ENCODE peak calls at places on chromosomes 6 and 20, in four cellular contexts. One of them, this sample, is unnamed.

GRCh38 chr20:63453029-63453523 is 19.4 kb downstream of the KCNQ2 start:
- DNase-seq in ovary: no peak
- DNase-seq in stimulated activated effector memory CD8-positive, alpha-beta T cell treated with anti-CD3 and anti-CD28 coated beads, Interleukin-12 subunit alpha, Interleukin-12 subunit beta, amount 100 ng/mL, for 72 hours: no peak
- DNase-seq in B cell: no peak
- DNase-seq in this sample: no peak

GRCh38 chr6:105207524-105208269 is 27.9 kb upstream of the POPDC3 start:
- DNase-seq in stimulated activated effector memory CD8-positive, alpha-beta T cell treated with anti-CD3 and anti-CD28 coated beads, Interleukin-12 subunit alpha, Interleukin-12 subunit beta, amount 100 ng/mL, for 72 hours: no peak
- DNase-seq in ovary: no peak
- DNase-seq in B cell: no peak
- DNase-seq in this sample: no peak

GRCh38 chr6:91185072-91185471 is 598.2 kb upstream of the MAP3K7 start:
- DNase-seq in stimulated activated effector memory CD8-positive, alpha-beta T cell treated with anti-CD3 and anti-CD28 coated beads, Interleukin-12 subunit alpha, Interleukin-12 subunit beta, amount 100 ng/mL, for 72 hours: no peak
- DNase-seq in ovary: no peak
- DNase-seq in B cell: no peak
- DNase-seq in this sample: no peak

GRCh38 chr20:1817577-1818211 is 77.5 kb upstream of the SIRPA start:
- DNase-seq in B cell: no peak
- DNase-seq in ovary: no peak
- DNase-seq in stimulated activated effector memory CD8-positive, alpha-beta T cell treated with anti-CD3 and anti-CD28 coated beads, Interleukin-12 subunit alpha, Interleukin-12 subunit beta, amount 100 ng/mL, for 72 hours: no peak
- DNase-seq in this sample: no peak

GRCh38 chr6:7697432-7697819 is 28.5 kb upstream of the BMP6 start:
- DNase-seq in B cell: no peak
- DNase-seq in ovary: no peak
- DNase-seq in stimulated activated effector memory CD8-positive, alpha-beta T cell treated with anti-CD3 and anti-CD28 coated beads, Interleukin-12 subunit alpha, Interleukin-12 subunit beta, amount 100 ng/mL, for 72 hours: no peak
- DNase-seq in this sample: no peak

GRCh38 chr6:37155394-37156312 is 14.3 kb upstream of the PIM1 start:
- DNase-seq in B cell: peak; percentile 85
- DNase-seq in stimulated activated effector memory CD8-positive, alpha-beta T cell treated with anti-CD3 and anti-CD28 coated beads, Interleukin-12 subunit alpha, Interleukin-12 subunit beta, amount 100 ng/mL, for 72 hours: no peak
- DNase-seq in ovary: no peak
- DNase-seq in this sample: no peak

GRCh38 chr6:17987576-17988421 is at the start of gene KIF13A:
- DNase-seq in B cell: peak; percentile 74
- DNase-seq in stimulated activated effector memory CD8-positive, alpha-beta T cell treated with anti-CD3 and anti-CD28 coated beads, Interleukin-12 subunit alpha, Interleukin-12 subunit beta, amount 100 ng/mL, for 72 hours: peak; percentile 27
- DNase-seq in ovary: peak; percentile 66
- DNase-seq in this sample: peak; percentile 64

GRCh38 chr6:158283304-158284005 is 28.8 kb upstream of the TULP4 start:
- DNase-seq in B cell: peak; percentile 24
- DNase-seq in stimulated activated effector memory CD8-positive, alpha-beta T cell treated with anti-CD3 and anti-CD28 coated beads, Interleukin-12 subunit alpha, Interleukin-12 subunit beta, amount 100 ng/mL, for 72 hours: no peak
- DNase-seq in ovary: no peak
- DNase-seq in this sample: no peak

GRCh38 chr20:11057624-11058023 is 383.8 kb upstream of the JAG1 start:
- DNase-seq in ovary: no peak
- DNase-seq in B cell: no peak
- DNase-seq in stimulated activated effector memory CD8-positive, alpha-beta T cell treated with anti-CD3 and anti-CD28 coated beads, Interleukin-12 subunit alpha, Interleukin-12 subunit beta, amount 100 ng/mL, for 72 hours: no peak
- DNase-seq in this sample: no peak

GRCh38 chr20:43755851-43756250 is 29.0 kb upstream of the GTSF1L start:
- DNase-seq in B cell: no peak
- DNase-seq in stimulated activated effector memory CD8-positive, alpha-beta T cell treated with anti-CD3 and anti-CD28 coated beads, Interleukin-12 subunit alpha, Interleukin-12 subunit beta, amount 100 ng/mL, for 72 hours: no peak
- DNase-seq in ovary: no peak
- DNase-seq in this sample: no peak

GRCh38 chr6:16466778-16467177 is 228.4 kb downstream of the GMPR start:
- DNase-seq in stimulated activated effector memory CD8-positive, alpha-beta T cell treated with anti-CD3 and anti-CD28 coated beads, Interleukin-12 subunit alpha, Interleukin-12 subunit beta, amount 100 ng/mL, for 72 hours: no peak
- DNase-seq in B cell: no peak
- DNase-seq in ovary: no peak
- DNase-seq in this sample: no peak

GRCh38 chr20:56974499-56975250 is 291.8 kb downstream of the BMP7 start:
- DNase-seq in ovary: no peak
- DNase-seq in stimulated activated effector memory CD8-positive, alpha-beta T cell treated with anti-CD3 and anti-CD28 coated beads, Interleukin-12 subunit alpha, Interleukin-12 subunit beta, amount 100 ng/mL, for 72 hours: no peak
- DNase-seq in B cell: no peak
- DNase-seq in this sample: no peak

GRCh38 chr20:62512812-62513211 is 37.0 kb upstream of the GATA5 start:
- DNase-seq in ovary: no peak
- DNase-seq in B cell: no peak
- DNase-seq in stimulated activated effector memory CD8-positive, alpha-beta T cell treated with anti-CD3 and anti-CD28 coated beads, Interleukin-12 subunit alpha, Interleukin-12 subunit beta, amount 100 ng/mL, for 72 hours: no peak
- DNase-seq in this sample: no peak

GRCh38 chr6:127119361-127120108 is 1.1 kb downstream of the RSPO3 start:
- DNase-seq in stimulated activated effector memory CD8-positive, alpha-beta T cell treated with anti-CD3 and anti-CD28 coated beads, Interleukin-12 subunit alpha, Interleukin-12 subunit beta, amount 100 ng/mL, for 72 hours: no peak
- DNase-seq in B cell: peak; percentile 9
- DNase-seq in ovary: peak; percentile 14
- DNase-seq in this sample: peak; percentile 62

GRCh38 chr6:140602431-140602836 is 1228.0 kb upstream of the CITED2 start:
- DNase-seq in B cell: no peak
- DNase-seq in stimulated activated effector memory CD8-positive, alpha-beta T cell treated with anti-CD3 and anti-CD28 coated beads, Interleukin-12 subunit alpha, Interleukin-12 subunit beta, amount 100 ng/mL, for 72 hours: no peak
- DNase-seq in ovary: no peak
- DNase-seq in this sample: no peak

GRCh38 chr6:84648444-84648843 is 116.0 kb downstream of the TBX18 start:
- DNase-seq in stimulated activated effector memory CD8-positive, alpha-beta T cell treated with anti-CD3 and anti-CD28 coated beads, Interleukin-12 subunit alpha, Interleukin-12 subunit beta, amount 100 ng/mL, for 72 hours: no peak
- DNase-seq in ovary: no peak
- DNase-seq in B cell: no peak
- DNase-seq in this sample: no peak

GRCh38 chr6:170137176-170137891 is 153.5 kb downstream of the DLL1 start:
- DNase-seq in stimulated activated effector memory CD8-positive, alpha-beta T cell treated with anti-CD3 and anti-CD28 coated beads, Interleukin-12 subunit alpha, Interleukin-12 subunit beta, amount 100 ng/mL, for 72 hours: no peak
- DNase-seq in B cell: no peak
- DNase-seq in ovary: peak; percentile 35
- DNase-seq in this sample: peak; percentile 60

GRCh38 chr6:55898342-55898741 is 23.0 kb upstream of the BMP5 start:
- DNase-seq in ovary: no peak
- DNase-seq in B cell: no peak
- DNase-seq in stimulated activated effector memory CD8-positive, alpha-beta T cell treated with anti-CD3 and anti-CD28 coated beads, Interleukin-12 subunit alpha, Interleukin-12 subunit beta, amount 100 ng/mL, for 72 hours: no peak
- DNase-seq in this sample: no peak

GRCh38 chr6:131210469-131210868 is 75.2 kb downstream of the AKAP7 start:
- DNase-seq in B cell: no peak
- DNase-seq in stimulated activated effector memory CD8-positive, alpha-beta T cell treated with anti-CD3 and anti-CD28 coated beads, Interleukin-12 subunit alpha, Interleukin-12 subunit beta, amount 100 ng/mL, for 72 hours: no peak
- DNase-seq in ovary: no peak
- DNase-seq in this sample: no peak

This sample was measured in tibial artery.